ENCODE peak calls at places on chromosomes 6 and 20, in six cellular contexts. K, G, Q, F, P and A are unnamed samples.

GRCh38 chr6:125250511-125250910 is 51.3 kb downstream of the HDDC2 start:
- ATAC-seq in G (no peak), F (no peak), P (no peak), K (no peak), Q (peak; percentile 59), A (no peak)

GRCh38 chr20:33568378-33569289 is 78.7 kb downstream of the CBFA2T2 start:
- ATAC-seq in K (no peak), Q (peak; percentile 71), P (no peak), G (peak; percentile 43), F (peak; percentile 56), A (peak; percentile 71)

GRCh38 chr6:90156861-90157260 is 139.8 kb downstream of the BACH2 start:
- ATAC-seq in K (no peak), P (no peak), Q (no peak), G (no peak), F (no peak), A (no peak)

GRCh38 chr20:13816757-13817156 is 31.9 kb downstream of the NDUFAF5 start:
- ATAC-seq in F (no peak), P (no peak), G (no peak), Q (no peak), K (no peak), A (no peak)

GRCh38 chr6:142551145-142551811 is 249.5 kb downstream of the ADGRG6 start:
- ATAC-seq in F (peak; percentile 20), Q (peak; percentile 52), G (peak; percentile 40), P (no peak), K (peak; percentile 73), A (no peak)

GRCh38 chr6:90098637-90099036 is 198.0 kb downstream of the BACH2 start:
- ATAC-seq in F (no peak), K (no peak), P (no peak), G (peak; percentile 67), Q (no peak), A (peak; percentile 18)

GRCh38 chr6:18405477-18406293 is 18.5 kb downstream of the RNF144B start:
- ATAC-seq in K (peak; percentile 96), G (peak; percentile 68), F (no peak), P (no peak), Q (no peak), A (peak; percentile 51)

GRCh38 chr20:14829897-14830296 is 492.5 kb upstream of the FLRT3 start:
- ATAC-seq in G (no peak), K (no peak), P (no peak), F (peak; percentile 82), Q (no peak), A (no peak)

GRCh38 chr6:16154904-16155303 is 26.0 kb downstream of the MYLIP start:
- ATAC-seq in G (peak; percentile 92), F (no peak), Q (no peak), P (no peak), K (no peak), A (peak; percentile 84)

GRCh38 chr6:11828185-11828897 is 49.7 kb upstream of the ADTRP start:
- ATAC-seq in K (no peak), F (peak; percentile 31), G (no peak), Q (no peak), P (no peak), A (no peak)

GRCh38 chr6:122709922-122710512 is 69.5 kb upstream of the FABP7 start:
- ATAC-seq in P (peak; percentile 9), K (no peak), Q (no peak), G (peak; percentile 65), F (peak; percentile 82), A (no peak)

GRCh38 chr20:4045741-4046140 is 30.4 kb upstream of the RNF24 start:
- ATAC-seq in G (no peak), Q (no peak), P (no peak), F (no peak), K (no peak), A (no peak)

GRCh38 chr6:142856607-142856856 is 88.4 kb downstream of the HIVEP2 start:
- ATAC-seq in G (no peak), Q (no peak), K (no peak), F (no peak), P (no peak), A (no peak)

GRCh38 chr20:44678247-44678646 is 26.7 kb upstream of the ADA start:
- ATAC-seq in F (peak; percentile 62), P (no peak), K (no peak), Q (no peak), G (no peak), A (no peak)

GRCh38 chr20:23096986-23097520 is 10.9 kb upstream of the CD93 start:
- ATAC-seq in F (no peak), G (no peak), Q (no peak), K (no peak), P (no peak), A (no peak)

GRCh38 chr6:152557502-152557901 is 79.7 kb downstream of the SYNE1 start:
- ATAC-seq in F (no peak), Q (no peak), K (no peak), G (no peak), P (no peak), A (no peak)

GRCh38 chr20:38067717-38068365 is 34.3 kb downstream of the RPRD1B start:
- ATAC-seq in Q (no peak), F (no peak), P (no peak), G (no peak), K (no peak), A (no peak)

GRCh38 chr20:38072885-38073284 is 39.3 kb downstream of the RPRD1B start:
- ATAC-seq in F (no peak), K (no peak), P (no peak), G (no peak), Q (no peak), A (peak; percentile 61)

GRCh38 chr20:38076548-38076947 is 43.0 kb downstream of the RPRD1B start:
- ATAC-seq in Q (no peak), F (peak; percentile 54), K (no peak), P (no peak), G (no peak), A (no peak)

GRCh38 chr20:38075161-38075998 is 41.8 kb downstream of the RPRD1B start:
- ATAC-seq in K (no peak), P (no peak), F (no peak), G (no peak), Q (peak; percentile 57), A (no peak)

GRCh38 chr20:38073307-38074010 is 39.9 kb downstream of the RPRD1B start:
- ATAC-seq in Q (peak; percentile 82), F (peak; percentile 92), P (peak; percentile 93), G (peak; percentile 94), K (no peak), A (peak; percentile 89)
- TF ChIP-seq POLR2A in Q (no peak), F (no peak), P (no peak), G (no peak), K (no peak), A (no peak)

GRCh38 chr6:161607696-161608297 is 333.9 kb upstream of the AGPAT4 start:
- ATAC-seq in G (no peak), F (no peak), P (no peak), Q (no peak), K (no peak), A (no peak)

GRCh38 chr6:161613711-161614110 is 339.9 kb upstream of the AGPAT4 start:
- ATAC-seq in K (no peak), G (no peak), F (no peak), P (no peak), Q (no peak), A (no peak)

DNA sequence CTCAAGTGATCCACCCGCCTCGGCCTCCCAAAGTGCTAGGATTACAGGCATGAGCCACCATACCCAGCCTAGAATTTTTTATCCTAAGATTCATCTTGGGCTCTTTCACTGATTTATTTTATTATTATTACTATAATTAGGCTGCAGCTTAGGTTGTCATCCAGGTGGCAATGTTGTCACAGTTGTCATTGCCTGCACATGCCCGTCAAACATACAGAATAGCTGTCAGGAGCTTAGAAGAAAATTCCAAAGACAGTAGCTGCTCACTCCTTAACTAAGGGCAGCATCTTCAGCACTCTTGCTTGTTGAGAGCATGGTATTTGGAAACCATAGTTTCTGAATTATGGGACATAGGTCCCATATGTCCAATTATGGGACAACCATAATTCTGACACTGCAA is 334.9 kb upstream of the AGPAT4 start:
- ATAC-seq in Q (no peak), K (no peak), F (no peak), P (no peak), G (no peak), A (no peak)
- TF ChIP-seq EP300 in Q (no peak), K (no peak), F (no peak), P (no peak), G (no peak), A (no peak)

DNA sequence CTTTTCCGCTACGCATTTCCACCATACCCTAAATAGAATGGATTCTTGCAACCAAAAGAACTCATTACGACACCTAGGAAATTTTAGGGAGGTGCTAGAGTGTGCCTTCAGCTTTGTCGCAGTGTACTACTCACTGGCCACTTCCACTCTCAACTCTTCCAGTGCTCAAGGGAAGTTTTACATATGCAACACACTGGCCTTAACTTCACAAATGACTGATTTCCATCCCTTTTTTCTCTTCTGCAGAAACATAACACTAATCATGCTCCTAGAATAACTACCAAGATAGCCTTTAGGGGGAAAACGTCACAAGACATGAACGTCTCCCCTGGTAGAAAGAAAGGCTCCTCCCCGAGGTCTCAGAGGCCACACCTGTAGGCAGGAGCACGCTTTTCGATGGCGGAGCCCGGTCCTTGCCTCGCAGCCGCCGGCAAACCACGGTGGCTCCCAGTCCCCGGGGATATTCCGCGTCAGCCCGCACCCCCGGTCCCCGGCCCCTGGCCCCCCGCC is 584 bp downstream of the LYRM4 start:
- ATAC-seq in P (peak; percentile 89), K (peak; percentile 86), G (peak; percentile 66), Q (peak; percentile 85), F (peak; percentile 88), A (peak; percentile 35)
- TF ChIP-seq POLR2A in P (no peak), K (no peak), G (no peak), Q (peak; percentile 82), F (peak; percentile 61), A (no peak)

GRCh38 chr6:43367245-43367984 is 2.0 kb downstream of the ZNF318 start:
- ATAC-seq in P (no peak), Q (no peak), K (no peak), F (peak; percentile 5), G (no peak), A (no peak)

GRCh38 chr6:43373252-43373875 is 3.9 kb upstream of the ZNF318 start:
- ATAC-seq in P (no peak), K (no peak), F (no peak), G (no peak), Q (no peak), A (no peak)

GRCh38 chr6:43369174-43370002 is at the start of gene ZNF318:
- ATAC-seq in G (peak; percentile 99), P (peak; percentile 97), F (peak; percentile 83), Q (peak; percentile 89), K (peak; percentile 98), A (peak; percentile 98)

DNA sequence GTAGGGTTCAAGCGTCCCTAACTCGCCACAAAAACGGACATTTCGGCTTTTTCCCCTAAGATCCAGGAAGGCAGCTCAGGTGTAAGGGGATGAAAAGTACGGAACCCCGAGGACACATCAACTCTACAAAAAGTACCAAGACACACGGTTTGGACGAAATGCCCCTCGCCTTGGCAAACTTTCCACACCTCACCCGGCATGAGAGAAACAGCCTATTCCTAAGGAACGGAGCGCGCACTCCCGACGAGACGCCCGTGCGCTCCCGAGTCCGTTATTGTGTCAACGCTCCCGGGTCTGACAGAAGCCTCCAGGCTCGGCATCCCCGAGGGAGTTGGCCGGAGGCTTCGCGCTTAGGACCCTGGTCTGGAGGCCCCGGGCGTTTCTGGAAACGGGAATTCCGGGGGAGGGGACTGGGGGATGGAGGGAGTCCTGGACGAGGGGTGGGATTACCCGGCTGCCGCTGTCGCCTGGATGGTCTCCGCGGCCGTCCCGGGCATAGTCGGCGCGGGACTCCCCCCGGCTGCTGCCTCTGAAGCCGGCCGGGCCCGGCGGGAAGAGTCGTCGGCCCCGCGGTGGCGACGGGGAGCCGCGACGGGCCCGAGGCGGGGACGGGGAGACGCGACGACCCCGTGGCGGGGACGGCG is 808 bp downstream of the ZNF318 start:
- ATAC-seq in F (no peak), Q (peak; percentile 55), K (peak; percentile 54), P (peak; percentile 44), G (peak; percentile 9), A (peak; percentile 14)
- TF ChIP-seq EP300 in F (no peak), Q (no peak), K (no peak), P (no peak), G (no peak), A (no peak)